ENCODE peak calls at places on chromosome 2, in six cellular contexts. One of them, this sample, is unnamed.

GRCh38 chr2:47344890-47345583 is 57.9 kb upstream of the MSH2 start:
- DNase-seq in IMR-90: peak; percentile 44
- DNase-seq in mesendoderm: peak; percentile 100
- DNase-seq in psoas muscle: peak; percentile 46
- DNase-seq in mucosa of descending colon: peak; percentile 92
- DNase-seq in hepatocyte: peak; percentile 96
- DNase-seq in this sample: peak; percentile 100

GRCh38 chr2:238136820-238137537 is 1.5 kb upstream of the KLHL30 start:
- DNase-seq in IMR-90: peak; percentile 77
- DNase-seq in mesendoderm: no peak
- DNase-seq in psoas muscle: peak; percentile 71
- DNase-seq in mucosa of descending colon: no peak
- DNase-seq in hepatocyte: no peak
- DNase-seq in this sample: peak; percentile 46

GRCh38 chr2:48346124-48346536 is 183.8 kb upstream of the STON1 start:
- DNase-seq in IMR-90: peak; percentile 91
- DNase-seq in mesendoderm: peak; percentile 61
- DNase-seq in psoas muscle: peak; percentile 46
- DNase-seq in mucosa of descending colon: peak; percentile 22
- DNase-seq in hepatocyte: peak; percentile 55
- DNase-seq in this sample: no peak

GRCh38 chr2:162333968-162334367 is 10.0 kb upstream of the GCA start:
- DNase-seq in IMR-90: peak; percentile 33
- DNase-seq in mesendoderm: peak; percentile 67
- DNase-seq in psoas muscle: no peak
- DNase-seq in mucosa of descending colon: peak; percentile 82
- DNase-seq in hepatocyte: peak; percentile 58
- DNase-seq in this sample: peak; percentile 64

GRCh38 chr2:23530909-23531276 is 145.9 kb downstream of the KLHL29 start:
- DNase-seq in IMR-90: no peak
- DNase-seq in mesendoderm: no peak
- DNase-seq in psoas muscle: no peak
- DNase-seq in mucosa of descending colon: no peak
- DNase-seq in hepatocyte: no peak
- DNase-seq in this sample: peak; percentile 30

GRCh38 chr2:166765141-166765540 is 123.1 kb upstream of the XIRP2 start:
- DNase-seq in IMR-90: peak; percentile 34
- DNase-seq in mesendoderm: peak; percentile 73
- DNase-seq in psoas muscle: no peak
- DNase-seq in mucosa of descending colon: no peak
- DNase-seq in hepatocyte: no peak
- DNase-seq in this sample: no peak

GRCh38 chr2:235378261-235378660 is 115.6 kb upstream of the AGAP1 start:
- DNase-seq in IMR-90: peak; percentile 10
- DNase-seq in mesendoderm: no peak
- DNase-seq in psoas muscle: no peak
- DNase-seq in mucosa of descending colon: peak; percentile 72
- DNase-seq in hepatocyte: no peak
- DNase-seq in this sample: peak; percentile 3

GRCh38 chr2:46318579-46319460 is 21.6 kb downstream of the EPAS1 start:
- DNase-seq in IMR-90: no peak
- DNase-seq in mesendoderm: no peak
- DNase-seq in psoas muscle: no peak
- DNase-seq in mucosa of descending colon: no peak
- DNase-seq in hepatocyte: no peak
- DNase-seq in this sample: no peak

GRCh38 chr2:100291152-100291970 is 30.9 kb downstream of the LONRF2 start:
- DNase-seq in IMR-90: peak; percentile 99
- DNase-seq in mesendoderm: peak; percentile 97
- DNase-seq in psoas muscle: peak; percentile 56
- DNase-seq in mucosa of descending colon: peak; percentile 5
- DNase-seq in hepatocyte: peak; percentile 93
- DNase-seq in this sample: peak; percentile 92

GRCh38 chr2:195595825-195596224 is 61.2 kb upstream of the SLC39A10 start:
- DNase-seq in IMR-90: no peak
- DNase-seq in mesendoderm: no peak
- DNase-seq in psoas muscle: no peak
- DNase-seq in mucosa of descending colon: no peak
- DNase-seq in hepatocyte: no peak
- DNase-seq in this sample: no peak

GRCh38 chr2:17867133-17867532 is 11.3 kb upstream of the KCNS3 start:
- DNase-seq in IMR-90: no peak
- DNase-seq in mesendoderm: no peak
- DNase-seq in psoas muscle: no peak
- DNase-seq in mucosa of descending colon: no peak
- DNase-seq in hepatocyte: no peak
- DNase-seq in this sample: no peak

GRCh38 chr2:109355192-109355843 is 226.3 kb downstream of the SH3RF3 start:
- DNase-seq in IMR-90: no peak
- DNase-seq in mesendoderm: no peak
- DNase-seq in psoas muscle: no peak
- DNase-seq in mucosa of descending colon: no peak
- DNase-seq in hepatocyte: no peak
- DNase-seq in this sample: no peak

GRCh38 chr2:117470311-117471095 is 344.0 kb upstream of the DDX18 start:
- DNase-seq in IMR-90: no peak
- DNase-seq in mesendoderm: peak; percentile 86
- DNase-seq in psoas muscle: no peak
- DNase-seq in mucosa of descending colon: peak; percentile 77
- DNase-seq in hepatocyte: peak; percentile 61
- DNase-seq in this sample: peak; percentile 55

GRCh38 chr2:55581875-55582547 is 35.4 kb downstream of the PPP4R3B start:
- DNase-seq in IMR-90: peak; percentile 43
- DNase-seq in mesendoderm: no peak
- DNase-seq in psoas muscle: peak; percentile 42
- DNase-seq in mucosa of descending colon: no peak
- DNase-seq in hepatocyte: no peak
- DNase-seq in this sample: no peak

GRCh38 chr2:159130302-159130701 is 156.2 kb downstream of the WDSUB1 start:
- DNase-seq in IMR-90: no peak
- DNase-seq in mesendoderm: no peak
- DNase-seq in psoas muscle: no peak
- DNase-seq in mucosa of descending colon: no peak
- DNase-seq in hepatocyte: no peak
- DNase-seq in this sample: no peak

GRCh38 chr2:86274918-86275275 is 62.5 kb downstream of the REEP1 start:
- DNase-seq in IMR-90: peak; percentile 15
- DNase-seq in mesendoderm: no peak
- DNase-seq in psoas muscle: no peak
- DNase-seq in mucosa of descending colon: peak; percentile 91
- DNase-seq in hepatocyte: peak; percentile 88
- DNase-seq in this sample: peak; percentile 96

GRCh38 chr2:226911932-226912331 is 76.1 kb downstream of the RHBDD1 start:
- DNase-seq in IMR-90: peak; percentile 74
- DNase-seq in mesendoderm: no peak
- DNase-seq in psoas muscle: no peak
- DNase-seq in mucosa of descending colon: no peak
- DNase-seq in hepatocyte: no peak
- DNase-seq in this sample: no peak

GRCh38 chr2:213995400-213996105 is 415.3 kb upstream of the VWC2L start:
- DNase-seq in IMR-90: peak; percentile 94
- DNase-seq in mesendoderm: no peak
- DNase-seq in psoas muscle: no peak
- DNase-seq in mucosa of descending colon: no peak
- DNase-seq in hepatocyte: no peak
- DNase-seq in this sample: no peak

GRCh38 chr2:232368311-232368731 is 10.2 kb upstream of the ALPP start:
- DNase-seq in IMR-90: peak; percentile 34
- DNase-seq in mesendoderm: no peak
- DNase-seq in psoas muscle: no peak
- DNase-seq in mucosa of descending colon: no peak
- DNase-seq in hepatocyte: peak; percentile 22
- DNase-seq in this sample: no peak

GRCh38 chr2:129347486-129348217 is 631.8 kb upstream of the RAB6C start:
- DNase-seq in IMR-90: no peak
- DNase-seq in mesendoderm: no peak
- DNase-seq in psoas muscle: no peak
- DNase-seq in mucosa of descending colon: peak; percentile 42
- DNase-seq in hepatocyte: no peak
- DNase-seq in this sample: peak; percentile 11

GRCh38 chr2:120803764-120804335 is 68.2 kb downstream of the GLI2 start:
- DNase-seq in IMR-90: peak; percentile 64
- DNase-seq in mesendoderm: no peak
- DNase-seq in psoas muscle: no peak
- DNase-seq in mucosa of descending colon: no peak
- DNase-seq in hepatocyte: no peak
- DNase-seq in this sample: no peak

GRCh38 chr2:165967746-165968145 is 14.2 kb upstream of the TTC21B start:
- DNase-seq in IMR-90: no peak
- DNase-seq in mesendoderm: no peak
- DNase-seq in psoas muscle: no peak
- DNase-seq in mucosa of descending colon: no peak
- DNase-seq in hepatocyte: no peak
- DNase-seq in this sample: no peak

GRCh38 chr2:20196053-20196880 is 28.7 kb downstream of the SDC1 start:
- DNase-seq in IMR-90: no peak
- DNase-seq in mesendoderm: no peak
- DNase-seq in psoas muscle: no peak
- DNase-seq in mucosa of descending colon: peak; percentile 81
- DNase-seq in hepatocyte: peak; percentile 56
- DNase-seq in this sample: peak; percentile 94

GRCh38 chr2:239257511-239257937 is 143.3 kb downstream of the HDAC4 start:
- DNase-seq in IMR-90: peak; percentile 96
- DNase-seq in mesendoderm: no peak
- DNase-seq in psoas muscle: no peak
- DNase-seq in mucosa of descending colon: no peak
- DNase-seq in hepatocyte: peak; percentile 60
- DNase-seq in this sample: no peak

GRCh38 chr2:239251971-239252370 is 148.8 kb downstream of the HDAC4 start:
- DNase-seq in IMR-90: no peak
- DNase-seq in mesendoderm: no peak
- DNase-seq in psoas muscle: peak; percentile 37
- DNase-seq in mucosa of descending colon: no peak
- DNase-seq in hepatocyte: no peak
- DNase-seq in this sample: no peak

GRCh38 chr2:79552653-79553052 is 39.8 kb downstream of the CTNNA2 start:
- DNase-seq in IMR-90: no peak
- DNase-seq in mesendoderm: peak; percentile 8
- DNase-seq in psoas muscle: no peak
- DNase-seq in mucosa of descending colon: no peak
- DNase-seq in hepatocyte: no peak
- DNase-seq in this sample: no peak

GRCh38 chr2:207188601-207189000 is 22.9 kb upstream of the KLF7 start:
- DNase-seq in IMR-90: peak; percentile 73
- DNase-seq in mesendoderm: no peak
- DNase-seq in psoas muscle: no peak
- DNase-seq in mucosa of descending colon: no peak
- DNase-seq in hepatocyte: no peak
- DNase-seq in this sample: no peak

GRCh38 chr2:170928036-170928823 is 823 bp upstream of the GORASP2 start:
- DNase-seq in IMR-90: peak; percentile 31
- DNase-seq in mesendoderm: peak; percentile 66
- DNase-seq in psoas muscle: no peak
- DNase-seq in mucosa of descending colon: peak; percentile 25
- DNase-seq in hepatocyte: peak; percentile 19
- DNase-seq in this sample: no peak
- H3K4me3 ChIP-seq in IMR-90: peak overlapping the region; percentile 27
- H3K4me3 ChIP-seq in mesendoderm: no peak overlapping the region
- H3K4me3 ChIP-seq in psoas muscle: peak overlapping the region; percentile 94
- H3K4me3 ChIP-seq in mucosa of descending colon: no peak overlapping the region
- H3K4me3 ChIP-seq in hepatocyte: peak overlapping the region; percentile 25
- H3K4me3 ChIP-seq in this sample: no peak overlapping the region

GRCh38 chr2:241541564-241542277 is 16.8 kb upstream of the BOK start:
- DNase-seq in IMR-90: no peak
- DNase-seq in mesendoderm: no peak
- DNase-seq in psoas muscle: no peak
- DNase-seq in mucosa of descending colon: no peak
- DNase-seq in hepatocyte: peak; percentile 10
- DNase-seq in this sample: no peak
- H3K4me3 ChIP-seq in IMR-90: no peak overlapping the region
- H3K4me3 ChIP-seq in mesendoderm: no peak overlapping the region
- H3K4me3 ChIP-seq in psoas muscle: peak overlapping the region; percentile 66
- H3K4me3 ChIP-seq in mucosa of descending colon: no peak overlapping the region
- H3K4me3 ChIP-seq in hepatocyte: no peak overlapping the region
- H3K4me3 ChIP-seq in this sample: no peak overlapping the region

GRCh38 chr2:197869501-197870111 is 65.2 kb downstream of the PLCL1 start:
- DNase-seq in IMR-90: no peak
- DNase-seq in mesendoderm: peak; percentile 70
- DNase-seq in psoas muscle: no peak
- DNase-seq in mucosa of descending colon: no peak
- DNase-seq in hepatocyte: no peak
- DNase-seq in this sample: no peak
- H3K4me3 ChIP-seq in IMR-90: no peak overlapping the region
- H3K4me3 ChIP-seq in mesendoderm: no peak overlapping the region
- H3K4me3 ChIP-seq in psoas muscle: no peak overlapping the region
- H3K4me3 ChIP-seq in mucosa of descending colon: no peak overlapping the region
- H3K4me3 ChIP-seq in hepatocyte: no peak overlapping the region
- H3K4me3 ChIP-seq in this sample: no peak overlapping the region

GRCh38 chr2:61770746-61771145 is 83.1 kb downstream of the FAM161A start:
- DNase-seq in IMR-90: peak; percentile 24
- DNase-seq in mesendoderm: no peak
- DNase-seq in psoas muscle: no peak
- DNase-seq in mucosa of descending colon: no peak
- DNase-seq in hepatocyte: no peak
- DNase-seq in this sample: peak; percentile 40

GRCh38 chr2:61770298-61770697 is 83.6 kb downstream of the FAM161A start:
- DNase-seq in IMR-90: no peak
- DNase-seq in mesendoderm: no peak
- DNase-seq in psoas muscle: no peak
- DNase-seq in mucosa of descending colon: no peak
- DNase-seq in hepatocyte: no peak
- DNase-seq in this sample: no peak

GRCh38 chr2:61771904-61772845 is 81.7 kb downstream of the FAM161A start:
- DNase-seq in IMR-90: no peak
- DNase-seq in mesendoderm: no peak
- DNase-seq in psoas muscle: no peak
- DNase-seq in mucosa of descending colon: no peak
- DNase-seq in hepatocyte: no peak
- DNase-seq in this sample: no peak

GRCh38 chr2:61775956-61776570 is 77.8 kb downstream of the FAM161A start:
- DNase-seq in IMR-90: no peak
- DNase-seq in mesendoderm: no peak
- DNase-seq in psoas muscle: no peak
- DNase-seq in mucosa of descending colon: no peak
- DNase-seq in hepatocyte: no peak
- DNase-seq in this sample: no peak
- H3K4me3 ChIP-seq in IMR-90: no peak overlapping the region
- H3K4me3 ChIP-seq in mesendoderm: no peak overlapping the region
- H3K4me3 ChIP-seq in psoas muscle: no peak overlapping the region
- H3K4me3 ChIP-seq in mucosa of descending colon: no peak overlapping the region
- H3K4me3 ChIP-seq in hepatocyte: no peak overlapping the region
- H3K4me3 ChIP-seq in this sample: no peak overlapping the region

This sample was measured in small intestine.